ENCODE peak calls at places on chromosomes 12 and 14, in four cellular contexts. Z is suprapubic skin, D is lower leg skin, B is sigmoid colon. T is an unnamed sample.

GRCh38 chr12:12927211-12928079 is 24.5 kb downstream of the GPRC5D start:
- DNase-seq in Z (peak), D (peak), B (peak), T (peak)

GRCh38 chr14:22300646-22301045 is 288.4 kb downstream of the DAD1 start:
- DNase-seq in Z (no peak), D (no peak), B (no peak), T (no peak)

GRCh38 chr12:79063258-79063657 is 198.7 kb downstream of the SYT1 start:
- DNase-seq in Z (no peak), D (no peak), B (no peak), T (no peak)

GRCh38 chr12:30447061-30447750 is 248.5 kb downstream of the IPO8 start:
- DNase-seq in Z (no peak), D (no peak), B (no peak), T (no peak)

GRCh38 chr14:100883789-100884101 is 19.8 kb downstream of the RTL1 start:
- DNase-seq in Z (no peak), D (no peak), B (peak), T (no peak)

GRCh38 chr12:109753054-109753401 is 39.4 kb downstream of the FAM222A start:
- DNase-seq in Z (peak), D (peak), B (peak), T (no peak)

GRCh38 chr14:56138987-56139386 is 20.8 kb downstream of the PELI2 start:
- DNase-seq in Z (no peak), D (no peak), B (no peak), T (no peak)

GRCh38 chr12:108430245-108430644 is 84.8 kb upstream of the FICD start:
- DNase-seq in Z (no peak), D (no peak), B (no peak), T (no peak)

GRCh38 chr14:52888159-52888558 is 62.7 kb downstream of the FERMT2 start:
- DNase-seq in Z (no peak), D (no peak), B (no peak), T (no peak)

GRCh38 chr14:56482306-56482705 is 97.3 kb upstream of the TMEM260 start:
- DNase-seq in Z (no peak), D (no peak), B (no peak), T (no peak)

GRCh38 chr14:80669416-80669815 is 272.1 kb downstream of the CEP128 start:
- DNase-seq in Z (no peak), D (no peak), B (no peak), T (no peak)

GRCh38 chr14:72420749-72421452 is 473.0 kb downstream of the DPF3 start:
- DNase-seq in Z (peak), D (peak), B (peak), T (peak)

GRCh38 chr14:101369194-101369915 is 191.9 kb upstream of the DIO3 start:
- DNase-seq in Z (no peak), D (no peak), B (peak), T (no peak)

GRCh38 chr12:26648584-26648983 is 184.4 kb downstream of the ITPR2 start:
- DNase-seq in Z (no peak), D (no peak), B (no peak), T (no peak)

GRCh38 chr14:67240168-67240932 is 885 bp upstream of the PALS1 start:
- DNase-seq in Z (peak), D (peak), B (peak), T (peak)

GRCh38 chr14:84262932-84263331 is 1267.0 kb upstream of the FLRT2 start:
- DNase-seq in Z (no peak), D (no peak), B (no peak), T (no peak)

GRCh38 chr14:89303452-89304435 is 113.3 kb downstream of the FOXN3 start:
- DNase-seq in Z (peak), D (no peak), B (peak), T (peak)
- TF ChIP-seq POLR2A in Z (no peak), D (no peak), B (no peak), T (no peak)

GRCh38 chr12:633731-634130 is 29.5 kb downstream of the NINJ2 start:
- DNase-seq in Z (peak), D (no peak), B (no peak), T (no peak)

GRCh38 chr12:632102-632696 is 31.0 kb downstream of the NINJ2 start:
- DNase-seq in Z (peak), D (no peak), B (no peak), T (peak)

GRCh38 chr12:627863-628805 is 35.1 kb downstream of the NINJ2 start:
- DNase-seq in Z (no peak), D (no peak), B (no peak), T (no peak)

GRCh38 chr12:627285-627684 is 36.0 kb downstream of the NINJ2 start:
- DNase-seq in Z (no peak), D (no peak), B (no peak), T (no peak)

DNA sequence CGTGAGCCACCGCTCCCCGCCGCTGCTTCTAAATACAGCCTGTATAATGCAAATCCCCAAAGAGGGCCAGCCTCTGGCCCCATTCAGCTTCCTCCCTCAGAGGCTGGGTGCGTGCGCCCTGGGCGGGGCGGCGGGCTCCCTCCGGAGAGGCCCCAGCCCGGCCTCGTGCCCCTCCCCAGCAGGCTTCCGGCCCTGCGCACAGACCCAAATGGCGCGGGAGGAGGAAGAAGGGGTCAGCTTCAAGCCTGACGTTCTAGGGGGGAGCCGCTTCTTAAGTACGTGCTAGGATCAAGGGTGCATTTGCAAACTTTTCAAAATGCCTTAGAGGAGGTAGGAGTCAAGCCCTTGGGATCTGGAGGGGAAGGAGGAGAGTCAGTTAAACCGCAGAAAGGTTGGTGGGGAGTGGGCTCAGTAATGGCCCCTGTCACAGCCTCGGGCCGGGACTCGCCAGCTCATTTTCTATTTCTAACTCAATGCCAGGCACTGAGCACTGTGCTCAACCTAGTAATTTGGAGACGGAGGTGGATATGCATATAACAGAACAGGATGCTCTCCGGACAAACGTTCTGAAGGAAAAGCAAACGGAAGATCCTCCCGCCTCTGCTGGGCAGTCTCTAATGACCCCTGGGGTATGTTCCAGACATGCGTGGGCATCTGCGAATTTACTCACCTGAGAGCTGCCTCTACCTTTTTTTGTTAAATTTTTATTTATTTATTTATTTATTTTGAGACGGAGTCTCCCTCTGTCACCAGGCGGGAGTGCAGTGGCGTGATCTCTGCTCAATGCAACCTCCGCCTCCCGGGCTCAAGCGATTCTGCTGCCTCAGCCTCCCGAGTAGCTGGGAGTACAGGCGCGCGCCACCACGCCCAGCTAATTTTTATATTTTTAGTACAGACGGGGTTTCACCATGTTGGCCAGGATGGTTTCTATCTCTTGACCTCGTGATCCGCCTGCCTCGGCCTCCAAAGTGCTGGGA is 32.3 kb downstream of the NINJ2 start:
- DNase-seq in Z (peak), D (peak), B (peak), T (no peak)
- TF ChIP-seq POLR2A in Z (peak), D (no peak), B (no peak), T (no peak)

GRCh38 chr12:101924647-101925046 is 47.3 kb downstream of the DRAM1 start:
- DNase-seq in Z (no peak), D (no peak), B (no peak), T (no peak)
- TF ChIP-seq POLR2A in Z (no peak), D (no peak), B (no peak), T (no peak)

GRCh38 chr14:49972199-49972671 is 79.4 kb downstream of the ARF6 start:
- DNase-seq in Z (no peak), D (peak), B (no peak), T (peak)
- TF ChIP-seq POLR2A in Z (no peak), D (no peak), B (no peak), T (no peak)

GRCh38 chr12:38666425-38666824 is 239.0 kb downstream of the CPNE8 start:
- DNase-seq in Z (no peak), D (no peak), B (no peak), T (no peak)

GRCh38 chr12:38664661-38665269 is 240.6 kb downstream of the CPNE8 start:
- DNase-seq in Z (no peak), D (no peak), B (no peak), T (no peak)

GRCh38 chr12:38669081-38669480 is 236.3 kb downstream of the CPNE8 start:
- DNase-seq in Z (no peak), D (no peak), B (no peak), T (no peak)

GRCh38 chr12:38669530-38669929 is 235.9 kb downstream of the CPNE8 start:
- DNase-seq in Z (no peak), D (no peak), B (no peak), T (no peak)
- TF ChIP-seq POLR2A in Z (no peak), D (no peak), B (no peak), T (no peak)

GRCh38 chr14:39176263-39177167 is 1.5 kb downstream of the PNN start:
- DNase-seq in Z (no peak), D (no peak), B (no peak), T (no peak)

GRCh38 chr14:39174560-39175444 is at the start of gene PNN:
- DNase-seq in Z (peak), D (peak), B (peak), T (peak)

GRCh38 chr14:39175445-39176262 is 600 bp downstream of the PNN start:
- DNase-seq in Z (no peak), D (no peak), B (no peak), T (no peak)

GRCh38 chr14:39179042-39179441 is 4.0 kb downstream of the PNN start:
- DNase-seq in Z (no peak), D (no peak), B (no peak), T (no peak)

DNA sequence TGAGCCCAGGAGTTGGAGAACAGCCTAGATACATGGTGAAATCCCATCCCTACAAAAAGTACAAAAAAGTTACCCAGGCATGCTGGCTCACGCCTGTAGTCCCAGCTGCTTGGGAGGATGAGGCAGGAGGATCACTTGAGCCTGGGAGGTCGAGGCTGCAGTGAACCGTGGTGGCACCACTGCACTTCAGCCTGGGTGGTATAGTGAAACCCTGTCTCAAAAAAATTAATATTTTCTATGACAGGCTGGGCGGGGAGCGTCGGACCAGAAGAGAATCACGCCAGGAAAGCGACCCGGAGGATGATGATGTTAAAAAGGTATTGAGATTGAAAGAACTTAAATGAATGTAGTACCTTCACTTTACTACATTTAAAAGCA is 2.1 kb downstream of the PNN start:
- DNase-seq in Z (no peak), D (no peak), B (no peak), T (no peak)
- TF ChIP-seq POLR2A in Z (no peak), D (no peak), B (no peak), T (no peak)